ENCODE peak calls at places on chromosomes 7 and 10, in five cellular contexts. One of them, this sample, is unnamed.

GRCh38 chr7:84792232-84792882 is 394.5 kb downstream of the SEMA3D start:
- DNase-seq in CD8-positive, alpha-beta T cell: no peak
- DNase-seq in Calu3: no peak
- DNase-seq in activated B cell treated with CpG ODN at 0.5 μM for 24 hours: no peak
- DNase-seq in stomach: no peak
- DNase-seq in this sample: no peak

GRCh38 chr7:44261239-44261638 is 60.5 kb downstream of the YKT6 start:
- DNase-seq in CD8-positive, alpha-beta T cell: no peak
- DNase-seq in Calu3: no peak
- DNase-seq in activated B cell treated with CpG ODN at 0.5 μM for 24 hours: no peak
- DNase-seq in stomach: no peak
- DNase-seq in this sample: no peak

GRCh38 chr10:73922007-73922863 is 11.3 kb downstream of the PLAU start:
- DNase-seq in CD8-positive, alpha-beta T cell: no peak
- DNase-seq in Calu3: no peak
- DNase-seq in activated B cell treated with CpG ODN at 0.5 μM for 24 hours: no peak
- DNase-seq in stomach: no peak
- DNase-seq in this sample: no peak

GRCh38 chr7:53358301-53358700 is 322.9 kb downstream of the POM121L12 start:
- DNase-seq in CD8-positive, alpha-beta T cell: no peak
- DNase-seq in Calu3: no peak
- DNase-seq in activated B cell treated with CpG ODN at 0.5 μM for 24 hours: no peak
- DNase-seq in stomach: no peak
- DNase-seq in this sample: no peak

GRCh38 chr10:52390388-52390787 is 76.3 kb downstream of the DKK1 start:
- DNase-seq in CD8-positive, alpha-beta T cell: no peak
- DNase-seq in Calu3: no peak
- DNase-seq in activated B cell treated with CpG ODN at 0.5 μM for 24 hours: no peak
- DNase-seq in stomach: no peak
- DNase-seq in this sample: no peak

GRCh38 chr10:535953-536352 is 153.5 kb downstream of the DIP2C start:
- DNase-seq in CD8-positive, alpha-beta T cell: no peak
- DNase-seq in Calu3: no peak
- DNase-seq in activated B cell treated with CpG ODN at 0.5 μM for 24 hours: no peak
- DNase-seq in stomach: no peak
- DNase-seq in this sample: no peak

GRCh38 chr10:89283988-89284475 is 17.8 kb upstream of the IFIT2 start:
- DNase-seq in CD8-positive, alpha-beta T cell: no peak
- DNase-seq in Calu3: peak
- DNase-seq in activated B cell treated with CpG ODN at 0.5 μM for 24 hours: no peak
- DNase-seq in stomach: no peak
- DNase-seq in this sample: no peak

GRCh38 chr7:2936301-2936700 is 92.2 kb upstream of the GNA12 start:
- DNase-seq in CD8-positive, alpha-beta T cell: no peak
- DNase-seq in Calu3: no peak
- DNase-seq in activated B cell treated with CpG ODN at 0.5 μM for 24 hours: no peak
- DNase-seq in stomach: no peak
- DNase-seq in this sample: no peak

GRCh38 chr10:75718996-75719395 is 287.6 kb downstream of the LRMDA start:
- DNase-seq in CD8-positive, alpha-beta T cell: no peak
- DNase-seq in Calu3: no peak
- DNase-seq in activated B cell treated with CpG ODN at 0.5 μM for 24 hours: no peak
- DNase-seq in stomach: no peak
- DNase-seq in this sample: no peak

GRCh38 chr7:16747095-16747494 is 6.5 kb upstream of the TSPAN13 start:
- DNase-seq in CD8-positive, alpha-beta T cell: no peak
- DNase-seq in Calu3: no peak
- DNase-seq in activated B cell treated with CpG ODN at 0.5 μM for 24 hours: no peak
- DNase-seq in stomach: no peak
- DNase-seq in this sample: no peak

GRCh38 chr10:29130190-29130673 is 158.6 kb upstream of the LYZL1 start:
- DNase-seq in CD8-positive, alpha-beta T cell: no peak
- DNase-seq in Calu3: peak
- DNase-seq in activated B cell treated with CpG ODN at 0.5 μM for 24 hours: no peak
- DNase-seq in stomach: no peak
- DNase-seq in this sample: no peak

GRCh38 chr10:97292097-97292861 is at the start of gene ARHGAP19:
- DNase-seq in CD8-positive, alpha-beta T cell: peak
- DNase-seq in Calu3: peak
- DNase-seq in activated B cell treated with CpG ODN at 0.5 μM for 24 hours: peak
- DNase-seq in stomach: peak
- DNase-seq in this sample: peak

GRCh38 chr7:20267482-20267881 is 50.3 kb upstream of the MACC1 start:
- DNase-seq in CD8-positive, alpha-beta T cell: no peak
- DNase-seq in Calu3: peak
- DNase-seq in activated B cell treated with CpG ODN at 0.5 μM for 24 hours: peak
- DNase-seq in stomach: no peak
- DNase-seq in this sample: no peak

GRCh38 chr10:87659571-87660483 is at the start of gene PAPSS2:
- DNase-seq in CD8-positive, alpha-beta T cell: no peak
- DNase-seq in Calu3: peak
- DNase-seq in activated B cell treated with CpG ODN at 0.5 μM for 24 hours: peak
- DNase-seq in stomach: peak
- DNase-seq in this sample: peak
- TF ChIP-seq CTCF in CD8-positive, alpha-beta T cell: no peak
- TF ChIP-seq CTCF in Calu3: no peak
- TF ChIP-seq CTCF in activated B cell treated with CpG ODN at 0.5 μM for 24 hours: no peak
- TF ChIP-seq CTCF in stomach: no peak
- TF ChIP-seq CTCF in this sample: no peak

GRCh38 chr10:131821378-131822012 is 79.3 kb upstream of the PPP2R2D start:
- DNase-seq in CD8-positive, alpha-beta T cell: no peak
- DNase-seq in Calu3: no peak
- DNase-seq in activated B cell treated with CpG ODN at 0.5 μM for 24 hours: no peak
- DNase-seq in stomach: peak
- DNase-seq in this sample: no peak
- TF ChIP-seq CTCF in CD8-positive, alpha-beta T cell: no peak
- TF ChIP-seq CTCF in Calu3: no peak
- TF ChIP-seq CTCF in activated B cell treated with CpG ODN at 0.5 μM for 24 hours: no peak
- TF ChIP-seq CTCF in stomach: no peak
- TF ChIP-seq CTCF in this sample: no peak

DNA sequence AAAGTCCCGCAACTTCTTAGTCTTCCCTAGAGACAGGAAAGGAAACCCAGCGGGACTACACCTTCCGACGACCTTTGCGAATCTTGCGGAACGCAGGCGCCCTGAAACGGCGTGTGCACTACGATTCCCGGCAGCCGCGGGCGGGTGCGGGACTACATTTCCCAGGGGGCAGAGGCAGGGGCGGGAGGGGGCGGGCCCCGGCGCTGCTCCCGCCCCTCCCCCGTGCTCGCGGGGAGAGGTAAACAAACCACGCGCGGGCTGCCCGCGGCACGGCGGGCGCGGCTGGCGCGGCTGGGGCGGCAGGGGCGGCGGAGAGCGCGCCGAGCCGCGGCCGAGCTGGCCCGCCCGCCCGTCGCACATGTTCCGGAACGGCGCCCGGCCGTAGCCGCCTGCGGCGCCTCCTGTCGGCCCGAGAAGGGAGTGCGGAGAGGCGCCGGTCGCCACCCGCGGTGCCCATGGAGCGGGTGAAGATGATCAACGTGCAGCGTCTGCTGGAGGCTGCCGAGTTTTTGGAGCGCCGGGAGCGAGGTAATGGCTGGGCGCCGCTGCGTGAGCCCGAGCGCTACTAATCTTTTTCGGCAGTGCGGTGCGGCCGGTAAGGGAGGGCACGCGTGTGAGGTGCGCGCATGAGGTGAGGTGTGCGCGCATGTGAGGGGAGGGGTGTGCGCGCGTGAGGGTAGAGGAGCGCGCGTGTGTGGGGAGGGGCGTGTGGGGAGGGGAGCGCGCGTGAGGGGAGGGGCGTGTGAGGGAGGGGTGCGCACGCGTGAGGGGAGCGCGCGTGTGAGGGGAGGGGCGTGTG is 18.6 kb downstream of the MXI1 start:
- DNase-seq in CD8-positive, alpha-beta T cell: peak
- DNase-seq in Calu3: peak
- DNase-seq in activated B cell treated with CpG ODN at 0.5 μM for 24 hours: peak
- DNase-seq in stomach: peak
- DNase-seq in this sample: no peak
- TF ChIP-seq CTCF in CD8-positive, alpha-beta T cell: peak
- TF ChIP-seq CTCF in Calu3: no peak
- TF ChIP-seq CTCF in activated B cell treated with CpG ODN at 0.5 μM for 24 hours: no peak
- TF ChIP-seq CTCF in stomach: no peak
- TF ChIP-seq CTCF in this sample: peak

GRCh38 chr7:18086165-18087030 is 58.8 kb upstream of the PRPS1L1 start:
- DNase-seq in CD8-positive, alpha-beta T cell: no peak
- DNase-seq in Calu3: peak
- DNase-seq in activated B cell treated with CpG ODN at 0.5 μM for 24 hours: peak
- DNase-seq in stomach: no peak
- DNase-seq in this sample: no peak
- TF ChIP-seq CTCF in CD8-positive, alpha-beta T cell: no peak
- TF ChIP-seq CTCF in Calu3: peak
- TF ChIP-seq CTCF in activated B cell treated with CpG ODN at 0.5 μM for 24 hours: no peak
- TF ChIP-seq CTCF in stomach: no peak
- TF ChIP-seq CTCF in this sample: no peak

DNA sequence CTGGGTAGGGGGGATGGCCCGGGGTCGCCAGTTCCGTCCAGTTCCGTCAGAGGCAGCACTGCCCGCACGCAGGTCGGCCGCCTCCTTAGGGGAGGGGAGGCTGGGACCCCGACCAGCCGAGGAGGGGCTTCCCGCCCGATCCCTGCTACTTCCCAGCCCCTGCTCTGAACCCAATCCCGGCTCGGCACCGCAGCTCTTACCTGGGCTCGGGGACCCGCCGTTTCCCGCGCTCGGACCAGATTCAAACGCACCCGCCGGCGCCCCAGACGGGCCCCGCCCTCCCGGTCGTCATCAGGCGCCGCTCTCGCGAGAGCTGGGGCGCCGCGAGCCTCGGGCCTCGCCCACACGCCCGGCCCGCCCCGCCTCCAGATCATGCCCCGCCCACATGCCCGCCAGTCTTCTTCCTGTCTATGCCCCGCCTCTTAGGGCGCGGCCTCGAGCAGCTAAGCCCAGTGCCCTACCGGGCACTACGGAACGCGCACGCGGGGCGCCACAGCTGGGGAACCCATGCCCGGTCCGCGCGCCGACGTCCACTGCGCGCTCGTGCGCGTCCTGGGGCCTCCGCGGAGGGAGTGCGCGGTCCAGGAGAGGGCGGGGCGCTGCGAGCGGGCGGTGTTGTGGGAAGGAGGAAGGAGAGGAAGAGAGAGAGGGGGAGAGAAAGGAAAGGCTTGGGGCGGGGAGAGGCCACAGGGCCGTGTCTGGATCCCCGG is at the start of gene NCAPG2:
- DNase-seq in CD8-positive, alpha-beta T cell: peak
- DNase-seq in Calu3: peak
- DNase-seq in activated B cell treated with CpG ODN at 0.5 μM for 24 hours: peak
- DNase-seq in stomach: peak
- DNase-seq in this sample: peak
- TF ChIP-seq CTCF in CD8-positive, alpha-beta T cell: no peak
- TF ChIP-seq CTCF in Calu3: no peak
- TF ChIP-seq CTCF in activated B cell treated with CpG ODN at 0.5 μM for 24 hours: no peak
- TF ChIP-seq CTCF in stomach: no peak
- TF ChIP-seq CTCF in this sample: no peak

GRCh38 chr7:100053201-100053600 is 3.6 kb downstream of the ZSCAN21 start:
- DNase-seq in CD8-positive, alpha-beta T cell: no peak
- DNase-seq in Calu3: peak
- DNase-seq in activated B cell treated with CpG ODN at 0.5 μM for 24 hours: no peak
- DNase-seq in stomach: peak
- DNase-seq in this sample: peak
- TF ChIP-seq CTCF in CD8-positive, alpha-beta T cell: no peak
- TF ChIP-seq CTCF in Calu3: no peak
- TF ChIP-seq CTCF in activated B cell treated with CpG ODN at 0.5 μM for 24 hours: no peak
- TF ChIP-seq CTCF in stomach: no peak
- TF ChIP-seq CTCF in this sample: peak

GRCh38 chr10:24459836-24460235 is 250.9 kb downstream of the KIAA1217 start:
- DNase-seq in CD8-positive, alpha-beta T cell: no peak
- DNase-seq in Calu3: no peak
- DNase-seq in activated B cell treated with CpG ODN at 0.5 μM for 24 hours: no peak
- DNase-seq in stomach: no peak
- DNase-seq in this sample: no peak
- TF ChIP-seq CTCF in CD8-positive, alpha-beta T cell: no peak
- TF ChIP-seq CTCF in Calu3: no peak
- TF ChIP-seq CTCF in activated B cell treated with CpG ODN at 0.5 μM for 24 hours: no peak
- TF ChIP-seq CTCF in stomach: no peak
- TF ChIP-seq CTCF in this sample: no peak

DNA sequence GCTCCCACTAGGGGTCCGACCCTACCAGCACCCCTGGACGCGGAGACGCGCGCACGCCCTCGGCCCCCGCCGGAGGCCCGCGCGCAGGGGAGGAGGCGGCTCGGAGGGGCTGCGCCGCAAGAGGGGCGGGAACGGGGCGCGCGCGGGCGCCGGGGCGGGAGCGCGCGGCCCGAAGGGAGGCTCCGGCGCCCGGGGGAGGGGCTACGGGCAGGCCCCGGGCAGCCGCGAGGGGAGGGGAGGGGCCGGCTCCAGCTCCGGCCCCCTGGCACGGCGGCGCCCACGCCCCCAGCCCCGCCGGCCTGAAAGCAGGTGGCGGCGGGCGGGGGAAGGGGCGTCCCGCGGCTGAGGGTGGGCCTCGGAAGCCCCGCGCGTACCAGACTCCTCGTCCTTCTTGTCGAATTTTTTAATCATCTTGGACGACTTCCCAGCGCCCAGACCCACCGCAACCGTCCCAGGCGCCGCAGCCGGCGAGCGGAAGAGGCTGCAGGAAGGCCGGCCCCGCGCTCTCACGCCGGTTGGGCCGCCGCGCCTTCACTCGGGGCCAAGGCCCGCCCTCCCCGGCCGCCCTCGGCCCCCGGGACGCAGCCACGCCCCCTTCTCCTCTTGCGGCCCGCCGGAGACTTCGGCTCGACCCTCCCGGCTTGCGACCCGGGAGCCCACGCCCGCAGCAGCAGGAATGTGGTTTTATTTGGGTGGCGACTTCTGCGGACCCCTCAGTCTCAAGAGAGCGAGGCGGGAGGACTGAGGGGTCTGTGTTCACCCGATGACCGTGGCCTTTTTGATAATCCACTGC is at the start of gene COPG2:
- DNase-seq in CD8-positive, alpha-beta T cell: peak
- DNase-seq in Calu3: peak
- DNase-seq in activated B cell treated with CpG ODN at 0.5 μM for 24 hours: peak
- DNase-seq in stomach: peak
- DNase-seq in this sample: peak
- TF ChIP-seq CTCF in CD8-positive, alpha-beta T cell: no peak
- TF ChIP-seq CTCF in Calu3: no peak
- TF ChIP-seq CTCF in activated B cell treated with CpG ODN at 0.5 μM for 24 hours: no peak
- TF ChIP-seq CTCF in stomach: no peak
- TF ChIP-seq CTCF in this sample: no peak

GRCh38 chr10:46528171-46528671 is 28.2 kb downstream of the GPRIN2 start:
- DNase-seq in CD8-positive, alpha-beta T cell: no peak
- DNase-seq in Calu3: no peak
- DNase-seq in activated B cell treated with CpG ODN at 0.5 μM for 24 hours: peak
- DNase-seq in stomach: peak
- DNase-seq in this sample: no peak
- TF ChIP-seq CTCF in CD8-positive, alpha-beta T cell: no peak
- TF ChIP-seq CTCF in Calu3: no peak
- TF ChIP-seq CTCF in activated B cell treated with CpG ODN at 0.5 μM for 24 hours: no peak
- TF ChIP-seq CTCF in stomach: no peak
- TF ChIP-seq CTCF in this sample: no peak

DNA sequence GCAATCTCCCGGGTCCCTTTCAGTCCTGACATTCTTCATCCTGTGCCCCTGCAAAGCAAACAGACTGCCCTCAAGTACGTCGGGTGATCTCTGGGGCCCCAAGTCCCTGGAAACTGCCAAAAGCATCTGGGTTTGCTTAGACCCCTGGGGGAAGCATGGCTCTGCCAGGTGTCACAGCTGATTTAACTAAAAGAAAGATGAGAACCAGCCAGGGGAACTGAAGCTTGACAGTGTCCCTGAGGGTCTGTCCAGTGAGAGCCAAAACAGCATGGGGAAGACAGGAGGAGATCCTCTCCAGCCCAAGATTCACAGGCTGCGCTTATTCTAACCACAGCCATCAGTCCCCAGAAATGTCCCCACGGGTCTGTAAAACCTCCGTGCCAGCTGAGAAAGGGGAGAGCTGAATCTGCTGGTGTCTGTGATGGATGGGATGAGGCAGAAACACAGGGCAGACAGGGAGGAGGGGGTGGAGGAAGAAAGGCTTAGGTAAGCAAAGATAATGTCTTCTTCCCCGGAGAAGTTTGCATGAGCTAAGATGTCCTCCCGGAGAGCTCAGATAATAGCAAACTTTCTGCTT is 21.3 kb downstream of the CCDC3 start:
- DNase-seq in CD8-positive, alpha-beta T cell: no peak
- DNase-seq in Calu3: no peak
- DNase-seq in activated B cell treated with CpG ODN at 0.5 μM for 24 hours: no peak
- DNase-seq in stomach: no peak
- DNase-seq in this sample: no peak
- TF ChIP-seq CTCF in CD8-positive, alpha-beta T cell: no peak
- TF ChIP-seq CTCF in Calu3: no peak
- TF ChIP-seq CTCF in activated B cell treated with CpG ODN at 0.5 μM for 24 hours: no peak
- TF ChIP-seq CTCF in stomach: no peak
- TF ChIP-seq CTCF in this sample: no peak

This sample was measured in D721Med.